ENCODE peak calls at places on chromosome 17, in eight cellular contexts. L is NCI-H1417; Z is NCI-H1436; F is Calu3; N is CD8-positive, alpha-beta memory T cell; U is AG09319; W is HEK293T; G is occipital lobe. P is an unnamed sample.

GRCh38 chr17:61168506-61168905 is 231.1 kb upstream of the TBX2 start:
- DNase-seq in Z (no peak), L (no peak), F (no peak), U (no peak), G (no peak), W (no peak), N (no peak), P (no peak)

GRCh38 chr17:80848449-80849102 is 143.1 kb upstream of the CHMP6 start:
- DNase-seq in Z (no peak), N (no peak), G (no peak), F (no peak), W (no peak), U (no peak), L (no peak), P (no peak)

GRCh38 chr17:63358111-63358839 is 87.8 kb downstream of the CYB561 start:
- DNase-seq in N (no peak), W (no peak), F (no peak), G (no peak), U (peak; percentile 63), Z (no peak), L (no peak), P (no peak)

GRCh38 chr17:68759343-68760140 is 158.4 kb upstream of the FAM20A start:
- DNase-seq in L (peak; percentile 91), G (peak; percentile 82), W (peak; percentile 88), N (no peak), Z (peak; percentile 92), U (peak; percentile 85), F (peak; percentile 83), P (peak; percentile 53)

GRCh38 chr17:44981221-44981968 is 13.3 kb upstream of the C1QL1 start:
- DNase-seq in F (peak; percentile 62), W (no peak), L (peak; percentile 69), N (no peak), Z (no peak), U (peak; percentile 50), G (no peak), P (no peak)

GRCh38 chr17:82415786-82416185 is 2.4 kb upstream of the HEXD start:
- DNase-seq in F (no peak), N (no peak), G (no peak), Z (no peak), L (no peak), W (no peak), U (no peak), P (no peak)

GRCh38 chr17:36088559-36089376 is 1.2 kb downstream of the CCL3 start:
- DNase-seq in U (no peak), F (no peak), Z (no peak), W (no peak), N (no peak), L (no peak), G (no peak), P (no peak)

GRCh38 chr17:13958773-13959172 is 110.5 kb upstream of the COX10 start:
- DNase-seq in U (no peak), N (no peak), F (no peak), Z (no peak), G (no peak), L (no peak), W (no peak), P (no peak)

GRCh38 chr17:79242873-79243602 is 168.4 kb downstream of the ENGASE start:
- DNase-seq in F (no peak), Z (no peak), W (no peak), G (no peak), N (no peak), U (no peak), L (peak; percentile 8), P (no peak)

GRCh38 chr17:7258731-7259554 is 3.3 kb downstream of the CLDN7 start:
- DNase-seq in Z (no peak), W (no peak), L (peak; percentile 0), F (no peak), U (no peak), G (no peak), N (no peak), P (no peak)

GRCh38 chr17:47935961-47936360 is 5.4 kb upstream of the PNPO start:
- DNase-seq in U (peak; percentile 19), N (no peak), Z (no peak), W (no peak), G (no peak), F (peak; percentile 54), L (no peak), P (no peak)

GRCh38 chr17:142876-143784 is 5.8 kb downstream of the SCGB1C2 start:
- DNase-seq in L (no peak), U (no peak), G (no peak), N (no peak), F (no peak), W (no peak), Z (no peak), P (no peak)

GRCh38 chr17:19508327-19508867 is 25.3 kb upstream of the SLC47A1 start:
- DNase-seq in U (no peak), F (peak; percentile 22), G (no peak), W (peak; percentile 48), L (no peak), N (peak; percentile 37), Z (peak; percentile 85), P (no peak)

GRCh38 chr17:79622776-79623175 is 11.9 kb upstream of the RBFOX3 start:
- DNase-seq in G (no peak), U (no peak), L (no peak), W (no peak), F (no peak), Z (no peak), N (no peak), P (no peak)

GRCh38 chr17:71331754-71332153 is 789.1 kb upstream of the SOX9 start:
- DNase-seq in U (no peak), Z (no peak), N (no peak), G (no peak), F (no peak), W (no peak), L (no peak), P (no peak)

GRCh38 chr17:29085223-29085622 is 42.3 kb downstream of the PIPOX start:
- DNase-seq in Z (peak; percentile 13), G (no peak), U (no peak), F (no peak), N (no peak), W (no peak), L (no peak), P (no peak)

GRCh38 chr17:80359422-80360110 is 55.4 kb upstream of the ENDOV start:
- DNase-seq in F (no peak), G (no peak), U (no peak), L (no peak), N (no peak), Z (no peak), W (no peak), P (no peak)

GRCh38 chr17:44983563-44983962 is 15.5 kb upstream of the C1QL1 start:
- DNase-seq in U (no peak), L (no peak), Z (no peak), N (no peak), W (no peak), G (no peak), F (no peak), P (no peak)

GRCh38 chr17:81028506-81028858 is 6.5 kb upstream of the BAIAP2 start:
- DNase-seq in G (no peak), L (peak; percentile 6), F (no peak), N (no peak), U (no peak), Z (no peak), W (no peak), P (no peak)

GRCh38 chr17:1945621-1946020 is 79.5 kb downstream of the RTN4RL1 start:
- DNase-seq in N (no peak), Z (no peak), W (no peak), L (no peak), G (no peak), F (no peak), U (no peak), P (no peak)

GRCh38 chr17:794876-795275 is 12.7 kb downstream of the MRM3 start:
- DNase-seq in U (peak; percentile 40), L (peak; percentile 67), Z (peak; percentile 53), N (peak; percentile 13), F (peak; percentile 64), W (peak; percentile 80), G (peak; percentile 68), P (no peak)

GRCh38 chr17:71402661-71403141 is 718.1 kb upstream of the SOX9 start:
- DNase-seq in F (peak; percentile 28), N (no peak), L (peak; percentile 77), U (no peak), G (no peak), Z (peak; percentile 55), W (no peak), P (no peak)

P was measured in GF-D8.